ENCODE peak calls at places on chromosomes 5 and 9, in seven cellular contexts. Z, R, U, F, I, T and C are unnamed samples. For H3K4me1, the result is how much of the 10 kb centered on the place peaks cover.

GRCh38 chr9:127300886-127301447 is 36.4 kb downstream of the GARNL3 start:
- DNase-seq in T (no peak), F (no peak), I (no peak), U (no peak), R (no peak), Z (no peak), C (no peak)

GRCh38 chr5:173926359-173926758 is 38.2 kb downstream of the CPEB4 start:
- DNase-seq in T (no peak), U (no peak), Z (no peak), I (peak), R (no peak), F (no peak), C (peak)

GRCh38 chr5:16855475-16855874 is 80.6 kb downstream of the MYO10 start:
- DNase-seq in F (peak), T (peak), Z (no peak), I (peak), R (no peak), U (no peak), C (peak)

GRCh38 chr5:172274951-172275753 is 8.4 kb downstream of the UBTD2 start:
- DNase-seq in Z (no peak), T (no peak), U (no peak), R (no peak), F (no peak), I (no peak), C (no peak)

GRCh38 chr9:93268551-93269314 is 84.8 kb downstream of the WNK2 start:
- DNase-seq in R (peak), F (no peak), Z (peak), U (no peak), I (no peak), T (peak), C (peak)

GRCh38 chr5:142726188-142726731 is 40.4 kb upstream of the FGF1 start:
- DNase-seq in I (peak), U (no peak), F (no peak), T (no peak), Z (no peak), R (no peak), C (no peak)

GRCh38 chr9:83299556-83299955 is 236.6 kb upstream of the RASEF start:
- DNase-seq in U (no peak), Z (no peak), F (no peak), R (no peak), T (peak), I (no peak), C (no peak)

GRCh38 chr5:145718956-145719355 is 116.2 kb downstream of the PRELID2 start:
- DNase-seq in I (peak), Z (no peak), R (no peak), T (no peak), F (no peak), U (no peak), C (no peak)

GRCh38 chr5:53378590-53379247 is 101.7 kb upstream of the FST start:
- DNase-seq in I (peak), R (no peak), U (no peak), Z (no peak), F (no peak), T (no peak), C (no peak)

GRCh38 chr9:14908221-14909206 is 1.7 kb downstream of the FREM1 start:
- DNase-seq in Z (no peak), T (no peak), R (no peak), U (no peak), F (no peak), I (no peak), C (peak)

DNA sequence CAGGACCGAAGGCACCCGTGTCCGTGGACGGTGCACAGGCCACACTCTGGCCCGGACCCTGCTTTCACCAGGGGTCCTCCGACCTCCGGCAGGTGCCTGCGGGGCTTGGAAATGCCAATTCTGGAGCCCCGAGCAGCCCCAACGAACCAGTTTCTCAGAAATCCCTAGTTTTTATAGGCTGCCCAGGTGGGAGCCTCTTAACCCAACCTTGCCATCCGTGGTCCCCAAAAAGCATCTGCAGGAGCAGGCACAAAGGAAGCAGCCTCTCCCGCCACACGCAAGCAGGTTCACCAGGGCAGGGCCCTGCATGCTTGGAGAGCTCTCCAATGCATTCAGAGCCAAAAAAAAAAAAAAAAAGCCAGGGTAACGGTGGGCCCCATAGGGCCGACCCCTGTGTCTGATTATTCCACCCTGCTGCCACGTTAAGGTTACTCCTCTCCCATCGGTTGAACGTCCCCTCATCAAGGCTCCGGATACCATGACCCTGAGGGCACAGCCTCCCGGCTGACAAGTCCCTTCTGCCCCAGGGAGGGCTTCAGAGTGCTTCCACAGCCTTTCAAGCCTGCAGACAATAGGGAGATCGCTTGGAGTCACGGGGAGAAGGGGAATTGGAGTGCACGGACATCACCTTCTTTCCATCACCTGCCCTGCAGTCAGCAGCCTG is 796 bp upstream of the TPRN start:
- DNase-seq in U (no peak), I (no peak), F (no peak), T (no peak), Z (no peak), R (no peak), C (no peak)
- H3K4me1 ChIP-seq in U (under half), I (under half), F (half or more), T (under half), Z (half or more), R (half or more), C (half or more)

GRCh38 chr9:129569506-129570449 is 51.1 kb downstream of the C9orf50 start:
- DNase-seq in R (no peak), I (peak), T (no peak), F (no peak), Z (no peak), U (no peak), C (peak)
- TF ChIP-seq POLR2A in R (no peak), I (no peak), T (no peak), F (no peak), Z (no peak), U (no peak), C (no peak)

GRCh38 chr5:141319699-141320098 is 885 bp downstream of the TAF7 start:
- DNase-seq in I (no peak), Z (no peak), R (no peak), F (no peak), U (no peak), T (no peak), C (no peak)
- H3K27ac ChIP-seq in I (no peak), Z (no peak), R (peak), F (peak), U (no peak), T (no peak), C (no peak)

GRCh38 chr5:61318374-61318773 is 13.7 kb upstream of the ZSWIM6 start:
- DNase-seq in T (no peak), R (no peak), Z (no peak), U (no peak), F (no peak), I (no peak), C (no peak)
- H3K4me1 ChIP-seq in T (under half), R (under half), Z (under half), U (under half), F (under half), I (under half), C (under half)

GRCh38 chr5:149422429-149423286 is 43.6 kb upstream of the IL17B start:
- DNase-seq in R (peak), U (peak), I (peak), F (peak), Z (peak), T (peak), C (peak)
- TF ChIP-seq POLR2A in R (no peak), U (no peak), I (peak), F (no peak), Z (no peak), T (no peak), C (no peak)

GRCh38 chr9:37034938-37035471 is 937 bp upstream of the PAX5 start:
- DNase-seq in I (no peak), U (no peak), F (no peak), T (no peak), Z (peak), R (no peak), C (no peak)
- H3K27ac ChIP-seq in I (no peak), U (no peak), F (no peak), T (no peak), Z (peak), R (no peak), C (no peak)